ENCODE peak calls at places on chromosomes 13 and 19, in seven cellular contexts. E, V, S, Q, I, R and G are unnamed samples.

GRCh38 chr19:50723069-50723468 is at the start of gene CLEC11A:
- DNase-seq in E (no peak), V (no peak), S (no peak), Q (no peak), I (no peak), R (no peak), G (no peak)

GRCh38 chr13:75485286-75486062 is 3.5 kb upstream of the TBC1D4 start:
- DNase-seq in E (no peak), V (no peak), S (no peak), Q (peak), I (no peak), R (peak), G (no peak)

GRCh38 chr13:113351514-113352026 is 12.4 kb downstream of the GRTP1 start:
- DNase-seq in E (no peak), V (no peak), S (no peak), Q (no peak), I (no peak), R (no peak), G (no peak)

GRCh38 chr19:19098703-19099632 is 35.2 kb downstream of the SLC25A42 start:
- DNase-seq in E (no peak), V (no peak), S (no peak), Q (no peak), I (no peak), R (peak), G (no peak)

GRCh38 chr19:35713904-35714440 is 3.8 kb upstream of the KMT2B start:
- DNase-seq in E (no peak), V (no peak), S (no peak), Q (no peak), I (no peak), R (no peak), G (no peak)

GRCh38 chr19:15466851-15467733 is 2.7 kb upstream of the RASAL3 start:
- DNase-seq in E (no peak), V (no peak), S (no peak), Q (no peak), I (peak), R (no peak), G (peak)

GRCh38 chr13:94595006-94595942 is 678 bp downstream of the TGDS start:
- DNase-seq in E (peak), V (no peak), S (peak), Q (no peak), I (no peak), R (no peak), G (peak)

GRCh38 chr13:38394777-38395504 is 45.3 kb downstream of the UFM1 start:
- DNase-seq in E (no peak), V (no peak), S (no peak), Q (no peak), I (no peak), R (no peak), G (peak)

GRCh38 chr19:41298327-41298964 is 11.5 kb upstream of the CCDC97 start:
- DNase-seq in E (no peak), V (no peak), S (no peak), Q (no peak), I (no peak), R (no peak), G (no peak)

GRCh38 chr19:34766386-34766785 is 6.6 kb downstream of the ZNF599 start:
- DNase-seq in E (no peak), V (no peak), S (no peak), Q (no peak), I (no peak), R (no peak), G (no peak)

GRCh38 chr19:4707322-4707721 is 16.3 kb downstream of the DPP9 start:
- DNase-seq in E (no peak), V (no peak), S (no peak), Q (no peak), I (no peak), R (no peak), G (no peak)

GRCh38 chr19:37817180-37817911 is 38.0 kb upstream of the ZNF573 start:
- DNase-seq in E (no peak), V (peak), S (peak), Q (no peak), I (no peak), R (no peak), G (no peak)

GRCh38 chr19:15253076-15253475 is 20.8 kb upstream of the EPHX3 start:
- DNase-seq in E (no peak), V (no peak), S (no peak), Q (no peak), I (no peak), R (no peak), G (no peak)

GRCh38 chr13:83183439-83184149 is 698.7 kb downstream of the SLITRK1 start:
- DNase-seq in E (no peak), V (no peak), S (no peak), Q (no peak), I (no peak), R (no peak), G (no peak)

GRCh38 chr13:88086577-88086976 is 415.4 kb downstream of the SLITRK5 start:
- DNase-seq in E (no peak), V (no peak), S (no peak), Q (no peak), I (no peak), R (no peak), G (no peak)

DNA sequence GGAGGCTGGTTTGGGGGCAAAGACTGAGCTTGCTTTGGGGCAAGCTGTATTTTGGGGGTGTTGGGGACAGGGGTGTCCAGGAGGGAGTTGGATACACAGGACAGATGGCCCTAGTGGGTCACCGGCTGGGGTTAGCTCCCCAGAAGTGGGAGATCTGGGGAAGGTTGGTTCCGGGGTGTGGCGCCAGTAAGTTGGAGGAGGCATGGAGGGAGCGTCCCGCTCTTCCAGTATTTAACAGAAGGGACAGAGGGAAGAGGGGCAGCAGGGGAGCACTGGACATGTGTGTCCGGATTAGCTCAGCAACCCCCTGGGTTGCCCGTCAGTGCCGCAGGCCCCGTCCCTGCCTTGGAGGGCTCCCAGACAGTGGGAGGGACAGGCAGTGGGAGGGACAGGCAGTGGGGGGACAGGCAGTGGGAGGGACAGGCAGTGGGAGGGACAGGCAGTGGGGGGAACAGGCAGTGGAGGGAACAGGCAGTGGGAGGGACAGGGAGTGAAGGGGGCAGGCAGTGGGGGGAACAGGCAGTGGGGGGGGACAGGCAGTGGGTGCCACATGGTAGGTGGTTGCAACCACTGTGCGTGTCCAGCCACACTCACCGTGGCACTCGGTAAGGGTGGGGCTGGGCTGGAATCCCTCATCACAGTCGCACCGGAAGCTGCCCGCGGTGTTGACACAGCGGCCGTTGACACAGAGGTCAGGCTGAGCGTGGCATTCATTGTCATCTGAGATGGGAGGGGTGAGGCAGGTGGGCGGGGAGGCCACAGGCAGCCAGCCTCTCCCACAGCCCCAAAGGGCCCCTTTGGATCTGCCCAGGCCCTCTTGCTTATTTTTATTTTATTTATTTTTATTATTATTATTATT is 33.3 kb downstream of the CCL25 start:
- DNase-seq in E (peak), V (no peak), S (no peak), Q (no peak), I (no peak), R (peak), G (no peak)
- TF ChIP-seq JUND in E (peak), V (no peak), S (no peak), Q (no peak), I (no peak), R (peak), G (no peak)

GRCh38 chr13:51125495-51126226 is 14.6 kb upstream of the C13orf42 start:
- DNase-seq in E (peak), V (peak), S (peak), Q (peak), I (peak), R (peak), G (no peak)

GRCh38 chr13:51118809-51119431 is 7.8 kb upstream of the C13orf42 start:
- DNase-seq in E (no peak), V (no peak), S (no peak), Q (no peak), I (no peak), R (no peak), G (no peak)

GRCh38 chr13:51122868-51123267 is 11.8 kb upstream of the C13orf42 start:
- DNase-seq in E (no peak), V (peak), S (no peak), Q (no peak), I (peak), R (peak), G (no peak)
- TF ChIP-seq JUND in E (no peak), V (no peak), S (no peak), Q (no peak), I (no peak), R (no peak), G (no peak)

GRCh38 chr19:48968813-48969218 is 3.7 kb downstream of the FTL start:
- DNase-seq in E (no peak), V (no peak), S (no peak), Q (no peak), I (no peak), R (no peak), G (no peak)

GRCh38 chr19:48970139-48970766 is 5.1 kb downstream of the FTL start:
- DNase-seq in E (no peak), V (no peak), S (no peak), Q (no peak), I (no peak), R (no peak), G (no peak)

GRCh38 chr19:48968179-48968661 is 3.1 kb downstream of the FTL start:
- DNase-seq in E (no peak), V (no peak), S (no peak), Q (no peak), I (no peak), R (peak), G (no peak)

GRCh38 chr19:48969276-48970138 is 4.4 kb downstream of the FTL start:
- DNase-seq in E (peak), V (no peak), S (no peak), Q (no peak), I (no peak), R (no peak), G (no peak)

GRCh38 chr19:48970923-48971395 is 5.8 kb downstream of the FTL start:
- DNase-seq in E (peak), V (peak), S (peak), Q (no peak), I (no peak), R (peak), G (no peak)
- TF ChIP-seq JUND in E (peak), V (no peak), S (no peak), Q (no peak), I (no peak), R (no peak), G (no peak)

GRCh38 chr19:28867978-28868377 is 345.0 kb downstream of the UQCRFS1 start:
- DNase-seq in E (no peak), V (no peak), S (no peak), Q (no peak), I (no peak), R (no peak), G (no peak)
- TF ChIP-seq JUND in E (no peak), V (no peak), S (no peak), Q (no peak), I (no peak), R (no peak), G (no peak)